ENCODE peak calls at places on chromosomes 5 and 9, in seven cellular contexts. C is amniotic stem cell; K is HCT116; R is putamen; L is activated CD4-positive, alpha-beta T cell treated with anti-CD3 and anti-CD28 coated beads, Interleukin-2, amount 50 U/mL, for 1 hour; B is T-helper 2 cell; W is cerebellar cortex. M is an unnamed sample.

GRCh38 chr9:33437898-33438297 is 9.5 kb downstream of the AQP3 start:
- DNase-seq in L (no peak), B (no peak), W (no peak), C (no peak), K (no peak), R (no peak), M (no peak)

GRCh38 chr5:52804359-52804758 is 16.6 kb downstream of the ITGA1 start:
- DNase-seq in K (no peak), C (no peak), W (no peak), L (no peak), B (no peak), R (no peak), M (no peak)

GRCh38 chr9:137582286-137582860 is 3.6 kb upstream of the DPH7 start:
- DNase-seq in L (no peak), C (no peak), W (peak), R (no peak), K (no peak), B (no peak), M (no peak)

GRCh38 chr5:140785905-140786686 is at the start of gene PCDHA1:
- DNase-seq in K (no peak), L (no peak), W (peak), B (no peak), C (no peak), R (no peak), M (no peak)

GRCh38 chr9:90770927-90771326 is 30.7 kb upstream of the SYK start:
- DNase-seq in B (no peak), W (no peak), C (no peak), K (no peak), R (no peak), L (no peak), M (no peak)

GRCh38 chr5:16994576-16994975 is 58.5 kb upstream of the MYO10 start:
- DNase-seq in W (no peak), B (no peak), K (no peak), C (no peak), R (no peak), L (no peak), M (no peak)

GRCh38 chr9:106350777-106351176 is 512.2 kb upstream of the ZNF462 start:
- DNase-seq in L (no peak), K (no peak), C (no peak), B (no peak), R (no peak), W (no peak), M (no peak)

GRCh38 chr5:172646716-172647285 is 5.7 kb downstream of the NEURL1B start:
- DNase-seq in L (no peak), B (no peak), W (peak), R (no peak), C (no peak), K (no peak), M (no peak)

GRCh38 chr9:79764377-79764776 is 192.6 kb downstream of the TLE4 start:
- DNase-seq in W (peak), B (no peak), R (no peak), K (no peak), C (peak), L (no peak), M (peak)

GRCh38 chr5:170111088-170111796 is 5.5 kb downstream of the FOXI1 start:
- DNase-seq in R (no peak), B (no peak), L (no peak), W (no peak), C (no peak), K (no peak), M (no peak)

GRCh38 chr9:116697341-116697740 is 10.2 kb downstream of the TRIM32 start:
- DNase-seq in R (no peak), W (no peak), L (no peak), C (peak), K (no peak), B (no peak), M (no peak)

M was measured in LoVo.